ENCODE peak calls at places on chromosomes 12 and 14, in seven cellular contexts. F is germinal center; C is activated T-helper 1 cell treated with anti-CD3 and anti-CD28 coated beads, Interleukin-2, amount 50 U/mL, for 16 hours; A is astrocyte of the spinal cord; B is WERI-Rb-1; K is non-pigmented ciliary epithelial cell; T is stomach. Y is an unnamed sample.

GRCh38 chr12:125185740-125186470 is 120.7 kb downstream of the AACS start:
- DNase-seq in F (peak), C (no peak), A (peak), B (peak), K (no peak), T (peak), Y (peak)

GRCh38 chr14:76863724-76864407 is 37.7 kb downstream of the LRRC74A start:
- DNase-seq in F (no peak), C (no peak), A (no peak), B (no peak), K (no peak), T (no peak), Y (no peak)

GRCh38 chr14:73422515-73422914 is 35.8 kb downstream of the NUMB start:
- DNase-seq in F (no peak), C (no peak), A (no peak), B (no peak), K (no peak), T (no peak), Y (no peak)

GRCh38 chr12:73656375-73656774 is 881.3 kb upstream of the ATXN7L3B start:
- DNase-seq in F (no peak), C (no peak), A (no peak), B (no peak), K (no peak), T (no peak), Y (no peak)

GRCh38 chr14:52380294-52380693 is 66.2 kb downstream of the PTGER2 start:
- DNase-seq in F (no peak), C (no peak), A (peak), B (no peak), K (no peak), T (no peak), Y (no peak)

GRCh38 chr12:54369597-54370217 is 5.4 kb upstream of the GPR84 start:
- DNase-seq in F (no peak), C (no peak), A (no peak), B (no peak), K (no peak), T (no peak), Y (no peak)

GRCh38 chr12:31874961-31875608 is 84.1 kb upstream of the RESF1 start:
- DNase-seq in F (peak), C (peak), A (peak), B (no peak), K (peak), T (peak), Y (no peak)

GRCh38 chr12:120234643-120235368 is 30.7 kb downstream of the PXN start:
- DNase-seq in F (no peak), C (no peak), A (peak), B (peak), K (peak), T (peak), Y (no peak)

GRCh38 chr12:80811957-80812708 is 95.4 kb downstream of the MYF5 start:
- DNase-seq in F (no peak), C (no peak), A (no peak), B (no peak), K (no peak), T (no peak), Y (no peak)

GRCh38 chr12:93502802-93503623 is 35.7 kb downstream of the MRPL42 start:
- DNase-seq in F (peak), C (peak), A (peak), B (peak), K (no peak), T (peak), Y (no peak)

GRCh38 chr12:28083816-28084678 is 106.2 kb upstream of the CCDC91 start:
- DNase-seq in F (no peak), C (no peak), A (peak), B (no peak), K (no peak), T (no peak), Y (no peak)

GRCh38 chr12:106152334-106152733 is 13.6 kb upstream of the NUAK1 start:
- DNase-seq in F (no peak), C (no peak), A (no peak), B (no peak), K (no peak), T (no peak), Y (no peak)

GRCh38 chr12:62562892-62563291 is 96.3 kb downstream of the MON2 start:
- DNase-seq in F (no peak), C (no peak), A (peak), B (no peak), K (peak), T (no peak), Y (no peak)

GRCh38 chr12:131123817-131124216 is 170.1 kb downstream of the ADGRD1 start:
- DNase-seq in F (no peak), C (no peak), A (no peak), B (no peak), K (no peak), T (no peak), Y (no peak)

GRCh38 chr12:113086249-113087164 is 30.0 kb downstream of the DTX1 start:
- DNase-seq in F (peak), C (no peak), A (no peak), B (no peak), K (no peak), T (no peak), Y (no peak)

GRCh38 chr12:58491296-58491695 is 429.0 kb downstream of the LRIG3 start:
- DNase-seq in F (no peak), C (no peak), A (peak), B (no peak), K (peak), T (no peak), Y (no peak)

Y was measured in NCI-H1048.